ENCODE peak calls at places on chromosome 20, in nine cellular contexts. One of them, this sample, is unnamed.

GRCh38 chr20:22796465-22797077 is 212.2 kb upstream of the FOXA2 start:
- DNase-seq in T follicular helper cell: no peak
- DNase-seq in activated T-helper 1 cell treated with Interleukin-2 at 50 U/mL for 16 hours: no peak
- DNase-seq in choroid plexus epithelial cell: peak; percentile 80
- DNase-seq in stomach: no peak
- DNase-seq in uterus: no peak
- DNase-seq in NCI-H1436 treated with DMSO at 0.1 percent for 48 hours: no peak
- DNase-seq in endodermal cell: no peak
- DNase-seq in Right ventricle myocardium superior: no peak
- DNase-seq in this sample: peak; percentile 63

GRCh38 chr20:45407783-45408645 is at the start of gene DBNDD2:
- DNase-seq in T follicular helper cell: no peak
- DNase-seq in activated T-helper 1 cell treated with Interleukin-2 at 50 U/mL for 16 hours: no peak
- DNase-seq in choroid plexus epithelial cell: no peak
- DNase-seq in stomach: no peak
- DNase-seq in uterus: peak; percentile 30
- DNase-seq in NCI-H1436 treated with DMSO at 0.1 percent for 48 hours: no peak
- DNase-seq in endodermal cell: no peak
- DNase-seq in Right ventricle myocardium superior: peak; percentile 63
- DNase-seq in this sample: no peak

GRCh38 chr20:1964659-1965405 is 29.0 kb downstream of the PDYN start:
- DNase-seq in T follicular helper cell: no peak
- DNase-seq in activated T-helper 1 cell treated with Interleukin-2 at 50 U/mL for 16 hours: no peak
- DNase-seq in choroid plexus epithelial cell: no peak
- DNase-seq in stomach: no peak
- DNase-seq in uterus: no peak
- DNase-seq in NCI-H1436 treated with DMSO at 0.1 percent for 48 hours: no peak
- DNase-seq in endodermal cell: peak; percentile 67
- DNase-seq in Right ventricle myocardium superior: no peak
- DNase-seq in this sample: no peak

GRCh38 chr20:63014710-63015109 is 7.9 kb upstream of the BHLHE23 start:
- DNase-seq in T follicular helper cell: no peak
- DNase-seq in activated T-helper 1 cell treated with Interleukin-2 at 50 U/mL for 16 hours: no peak
- DNase-seq in choroid plexus epithelial cell: no peak
- DNase-seq in stomach: no peak
- DNase-seq in uterus: no peak
- DNase-seq in NCI-H1436 treated with DMSO at 0.1 percent for 48 hours: no peak
- DNase-seq in endodermal cell: peak; percentile 95
- DNase-seq in Right ventricle myocardium superior: no peak
- DNase-seq in this sample: no peak

GRCh38 chr20:2254333-2254732 is 41.5 kb upstream of the TGM3 start:
- DNase-seq in T follicular helper cell: no peak
- DNase-seq in activated T-helper 1 cell treated with Interleukin-2 at 50 U/mL for 16 hours: no peak
- DNase-seq in choroid plexus epithelial cell: no peak
- DNase-seq in stomach: no peak
- DNase-seq in uterus: no peak
- DNase-seq in NCI-H1436 treated with DMSO at 0.1 percent for 48 hours: no peak
- DNase-seq in endodermal cell: no peak
- DNase-seq in Right ventricle myocardium superior: no peak
- DNase-seq in this sample: no peak

GRCh38 chr20:51594206-51594998 is 51.9 kb upstream of the NFATC2 start:
- DNase-seq in T follicular helper cell: no peak
- DNase-seq in activated T-helper 1 cell treated with Interleukin-2 at 50 U/mL for 16 hours: no peak
- DNase-seq in choroid plexus epithelial cell: no peak
- DNase-seq in stomach: no peak
- DNase-seq in uterus: no peak
- DNase-seq in NCI-H1436 treated with DMSO at 0.1 percent for 48 hours: no peak
- DNase-seq in endodermal cell: no peak
- DNase-seq in Right ventricle myocardium superior: no peak
- DNase-seq in this sample: no peak

GRCh38 chr20:53657289-53657678 is 63.6 kb upstream of the ZNF217 start:
- DNase-seq in T follicular helper cell: no peak
- DNase-seq in activated T-helper 1 cell treated with Interleukin-2 at 50 U/mL for 16 hours: no peak
- DNase-seq in choroid plexus epithelial cell: no peak
- DNase-seq in stomach: no peak
- DNase-seq in uterus: no peak
- DNase-seq in NCI-H1436 treated with DMSO at 0.1 percent for 48 hours: no peak
- DNase-seq in endodermal cell: no peak
- DNase-seq in Right ventricle myocardium superior: no peak
- DNase-seq in this sample: no peak

GRCh38 chr20:38187512-38187911 is 22.4 kb upstream of the TGM2 start:
- DNase-seq in T follicular helper cell: no peak
- DNase-seq in activated T-helper 1 cell treated with Interleukin-2 at 50 U/mL for 16 hours: no peak
- DNase-seq in choroid plexus epithelial cell: peak; percentile 56
- DNase-seq in stomach: no peak
- DNase-seq in uterus: no peak
- DNase-seq in NCI-H1436 treated with DMSO at 0.1 percent for 48 hours: no peak
- DNase-seq in endodermal cell: peak; percentile 84
- DNase-seq in Right ventricle myocardium superior: no peak
- DNase-seq in this sample: no peak

GRCh38 chr20:49478266-49478665 is 4.2 kb downstream of the KCNB1 start:
- DNase-seq in T follicular helper cell: no peak
- DNase-seq in activated T-helper 1 cell treated with Interleukin-2 at 50 U/mL for 16 hours: no peak
- DNase-seq in choroid plexus epithelial cell: no peak
- DNase-seq in stomach: no peak
- DNase-seq in uterus: no peak
- DNase-seq in NCI-H1436 treated with DMSO at 0.1 percent for 48 hours: no peak
- DNase-seq in endodermal cell: no peak
- DNase-seq in Right ventricle myocardium superior: no peak
- DNase-seq in this sample: no peak

GRCh38 chr20:33969563-33969962 is 24.1 kb upstream of the RALY start:
- DNase-seq in T follicular helper cell: no peak
- DNase-seq in activated T-helper 1 cell treated with Interleukin-2 at 50 U/mL for 16 hours: no peak
- DNase-seq in choroid plexus epithelial cell: no peak
- DNase-seq in stomach: no peak
- DNase-seq in uterus: no peak
- DNase-seq in NCI-H1436 treated with DMSO at 0.1 percent for 48 hours: no peak
- DNase-seq in endodermal cell: no peak
- DNase-seq in Right ventricle myocardium superior: no peak
- DNase-seq in this sample: no peak

GRCh38 chr20:10047427-10047826 is 12.6 kb downstream of the ANKEF1 start:
- DNase-seq in T follicular helper cell: no peak
- DNase-seq in activated T-helper 1 cell treated with Interleukin-2 at 50 U/mL for 16 hours: no peak
- DNase-seq in choroid plexus epithelial cell: peak; percentile 16
- DNase-seq in stomach: no peak
- DNase-seq in uterus: no peak
- DNase-seq in NCI-H1436 treated with DMSO at 0.1 percent for 48 hours: peak; percentile 44
- DNase-seq in endodermal cell: peak; percentile 84
- DNase-seq in Right ventricle myocardium superior: no peak
- DNase-seq in this sample: no peak

GRCh38 chr20:58372836-58373235 is 16.2 kb upstream of the VAPB start:
- DNase-seq in T follicular helper cell: no peak
- DNase-seq in activated T-helper 1 cell treated with Interleukin-2 at 50 U/mL for 16 hours: no peak
- DNase-seq in choroid plexus epithelial cell: peak; percentile 31
- DNase-seq in stomach: no peak
- DNase-seq in uterus: no peak
- DNase-seq in NCI-H1436 treated with DMSO at 0.1 percent for 48 hours: no peak
- DNase-seq in endodermal cell: peak; percentile 72
- DNase-seq in Right ventricle myocardium superior: no peak
- DNase-seq in this sample: no peak

GRCh38 chr20:57751411-57751810 is 41.6 kb upstream of the PMEPA1 start:
- DNase-seq in T follicular helper cell: no peak
- DNase-seq in activated T-helper 1 cell treated with Interleukin-2 at 50 U/mL for 16 hours: no peak
- DNase-seq in choroid plexus epithelial cell: no peak
- DNase-seq in stomach: no peak
- DNase-seq in uterus: no peak
- DNase-seq in NCI-H1436 treated with DMSO at 0.1 percent for 48 hours: no peak
- DNase-seq in endodermal cell: peak; percentile 33
- DNase-seq in Right ventricle myocardium superior: no peak
- DNase-seq in this sample: no peak

GRCh38 chr20:56628015-56628872 is 862 bp upstream of the TFAP2C start:
- DNase-seq in T follicular helper cell: no peak
- DNase-seq in activated T-helper 1 cell treated with Interleukin-2 at 50 U/mL for 16 hours: no peak
- DNase-seq in choroid plexus epithelial cell: peak; percentile 14
- DNase-seq in stomach: no peak
- DNase-seq in uterus: no peak
- DNase-seq in NCI-H1436 treated with DMSO at 0.1 percent for 48 hours: no peak
- DNase-seq in endodermal cell: peak; percentile 81
- DNase-seq in Right ventricle myocardium superior: no peak
- DNase-seq in this sample: no peak

GRCh38 chr20:4550740-4551139 is 171.0 kb upstream of the PRND start:
- DNase-seq in T follicular helper cell: no peak
- DNase-seq in activated T-helper 1 cell treated with Interleukin-2 at 50 U/mL for 16 hours: no peak
- DNase-seq in choroid plexus epithelial cell: no peak
- DNase-seq in stomach: no peak
- DNase-seq in uterus: no peak
- DNase-seq in NCI-H1436 treated with DMSO at 0.1 percent for 48 hours: no peak
- DNase-seq in endodermal cell: no peak
- DNase-seq in Right ventricle myocardium superior: no peak
- DNase-seq in this sample: peak; percentile 54

GRCh38 chr20:12198281-12198680 is 280.6 kb downstream of the BTBD3 start:
- DNase-seq in T follicular helper cell: no peak
- DNase-seq in activated T-helper 1 cell treated with Interleukin-2 at 50 U/mL for 16 hours: no peak
- DNase-seq in choroid plexus epithelial cell: no peak
- DNase-seq in stomach: no peak
- DNase-seq in uterus: no peak
- DNase-seq in NCI-H1436 treated with DMSO at 0.1 percent for 48 hours: no peak
- DNase-seq in endodermal cell: no peak
- DNase-seq in Right ventricle myocardium superior: no peak
- DNase-seq in this sample: no peak

GRCh38 chr20:54086444-54087134 is 16.2 kb upstream of the BCAS1 start:
- DNase-seq in T follicular helper cell: no peak
- DNase-seq in activated T-helper 1 cell treated with Interleukin-2 at 50 U/mL for 16 hours: no peak
- DNase-seq in choroid plexus epithelial cell: no peak
- DNase-seq in stomach: no peak
- DNase-seq in uterus: no peak
- DNase-seq in NCI-H1436 treated with DMSO at 0.1 percent for 48 hours: no peak
- DNase-seq in endodermal cell: no peak
- DNase-seq in Right ventricle myocardium superior: no peak
- DNase-seq in this sample: peak; percentile 8

GRCh38 chr20:20837574-20838021 is 125.2 kb upstream of the RALGAPA2 start:
- DNase-seq in T follicular helper cell: peak; percentile 5
- DNase-seq in activated T-helper 1 cell treated with Interleukin-2 at 50 U/mL for 16 hours: no peak
- DNase-seq in choroid plexus epithelial cell: peak; percentile 69
- DNase-seq in stomach: peak; percentile 60
- DNase-seq in uterus: peak; percentile 49
- DNase-seq in NCI-H1436 treated with DMSO at 0.1 percent for 48 hours: peak; percentile 53
- DNase-seq in endodermal cell: peak; percentile 87
- DNase-seq in Right ventricle myocardium superior: peak; percentile 68
- DNase-seq in this sample: peak; percentile 38

GRCh38 chr20:18543932-18544331 is 23.3 kb upstream of the SMIM26 start:
- DNase-seq in T follicular helper cell: no peak
- DNase-seq in activated T-helper 1 cell treated with Interleukin-2 at 50 U/mL for 16 hours: no peak
- DNase-seq in choroid plexus epithelial cell: no peak
- DNase-seq in stomach: peak; percentile 85
- DNase-seq in uterus: no peak
- DNase-seq in NCI-H1436 treated with DMSO at 0.1 percent for 48 hours: no peak
- DNase-seq in endodermal cell: no peak
- DNase-seq in Right ventricle myocardium superior: peak; percentile 46
- DNase-seq in this sample: no peak

GRCh38 chr20:2955257-2955950 is 82.1 kb downstream of the PTPRA start:
- DNase-seq in T follicular helper cell: no peak
- DNase-seq in activated T-helper 1 cell treated with Interleukin-2 at 50 U/mL for 16 hours: no peak
- DNase-seq in choroid plexus epithelial cell: peak; percentile 16
- DNase-seq in stomach: no peak
- DNase-seq in uterus: no peak
- DNase-seq in NCI-H1436 treated with DMSO at 0.1 percent for 48 hours: no peak
- DNase-seq in endodermal cell: no peak
- DNase-seq in Right ventricle myocardium superior: no peak
- DNase-seq in this sample: peak; percentile 4

GRCh38 chr20:35199696-35200095 is 26.8 kb upstream of the MMP24 start:
- DNase-seq in T follicular helper cell: no peak
- DNase-seq in activated T-helper 1 cell treated with Interleukin-2 at 50 U/mL for 16 hours: no peak
- DNase-seq in choroid plexus epithelial cell: no peak
- DNase-seq in stomach: no peak
- DNase-seq in uterus: no peak
- DNase-seq in NCI-H1436 treated with DMSO at 0.1 percent for 48 hours: no peak
- DNase-seq in endodermal cell: no peak
- DNase-seq in Right ventricle myocardium superior: no peak
- DNase-seq in this sample: no peak

GRCh38 chr20:41173791-41174341 is 36.5 kb downstream of the PLCG1 start:
- DNase-seq in T follicular helper cell: no peak
- DNase-seq in activated T-helper 1 cell treated with Interleukin-2 at 50 U/mL for 16 hours: no peak
- DNase-seq in choroid plexus epithelial cell: no peak
- DNase-seq in stomach: peak; percentile 21
- DNase-seq in uterus: peak; percentile 17
- DNase-seq in NCI-H1436 treated with DMSO at 0.1 percent for 48 hours: no peak
- DNase-seq in endodermal cell: peak; percentile 25
- DNase-seq in Right ventricle myocardium superior: no peak
- DNase-seq in this sample: no peak